ENCODE peak calls at places on chromosomes 16 and 17, in nine cellular contexts. R is neural progenitor cell, C is SK-N-SH, L is PC-3, B is GM23248, J is hepatocyte, Y is HCT116, W is MM.1S, S is GM23338. Q is an unnamed sample.

GRCh38 chr17:67438669-67439068 is 61.6 kb downstream of the PITPNC1 start:
- DNase-seq in R (peak), C (peak), L (no peak), B (no peak), J (no peak), Y (no peak), W (no peak), S (peak), Q (no peak)

GRCh38 chr17:7321466-7321865 is 6.3 kb upstream of the GPS2 start:
- DNase-seq in R (no peak), C (peak), L (no peak), B (no peak), J (no peak), Y (no peak), W (no peak), S (no peak), Q (no peak)

GRCh38 chr16:2529061-2529931 is 1.9 kb downstream of the CEMP1 start:
- DNase-seq in R (no peak), C (peak), L (peak), B (peak), J (no peak), Y (no peak), W (no peak), S (peak), Q (no peak)

GRCh38 chr16:72872966-72873365 is 175.0 kb downstream of the ZFHX3 start:
- DNase-seq in R (no peak), C (no peak), L (no peak), B (no peak), J (no peak), Y (no peak), W (no peak), S (no peak), Q (no peak)

GRCh38 chr16:29848420-29849297 is 14.4 kb downstream of the CDIPT start:
- DNase-seq in R (peak), C (peak), L (peak), B (peak), J (peak), Y (peak), W (peak), S (peak), Q (peak)

GRCh38 chr17:49548506-49549310 is 27.0 kb upstream of the NXPH3 start:
- DNase-seq in R (peak), C (peak), L (peak), B (peak), J (peak), Y (peak), W (no peak), S (peak), Q (no peak)

GRCh38 chr17:9899280-9900018 is 5.6 kb downstream of the RCVRN start:
- DNase-seq in R (no peak), C (no peak), L (no peak), B (no peak), J (no peak), Y (no peak), W (no peak), S (no peak), Q (no peak)

GRCh38 chr16:70437582-70438324 is 1.1 kb downstream of the ST3GAL2 start:
- DNase-seq in R (peak), C (peak), L (peak), B (peak), J (no peak), Y (no peak), W (no peak), S (peak), Q (peak)

GRCh38 chr17:336110-337021 is 16.2 kb downstream of the RPH3AL start:
- DNase-seq in R (peak), C (peak), L (no peak), B (no peak), J (no peak), Y (no peak), W (no peak), S (no peak), Q (no peak)

GRCh38 chr16:84281077-84281476 is 13.6 kb upstream of the WFDC1 start:
- DNase-seq in R (peak), C (peak), L (peak), B (no peak), J (no peak), Y (peak), W (no peak), S (peak), Q (peak)

GRCh38 chr17:330993-331701 is 21.5 kb downstream of the RPH3AL start:
- DNase-seq in R (no peak), C (no peak), L (no peak), B (no peak), J (no peak), Y (no peak), W (no peak), S (no peak), Q (no peak)

GRCh38 chr17:61118871-61119270 is 280.8 kb upstream of the TBX2 start:
- DNase-seq in R (peak), C (no peak), L (no peak), B (no peak), J (no peak), Y (no peak), W (no peak), S (no peak), Q (no peak)
- TF ChIP-seq EZH2phosphoT487 in R (no peak), C (no peak), L (no peak), B (no peak), J (no peak), Y (no peak), W (no peak), S (no peak), Q (no peak)

GRCh38 chr16:50252874-50253510 is 13.4 kb upstream of the ADCY7 start:
- DNase-seq in R (no peak), C (no peak), L (no peak), B (peak), J (no peak), Y (no peak), W (no peak), S (no peak), Q (no peak)
- H3K27ac ChIP-seq in R (no peak), C (no peak), L (no peak), B (peak), J (no peak), Y (no peak), W (no peak), S (no peak), Q (no peak)

GRCh38 chr17:54900457-54901229 is at the start of gene TOM1L1:
- DNase-seq in R (peak), C (peak), L (peak), B (peak), J (peak), Y (peak), W (peak), S (peak), Q (no peak)
- TF ChIP-seq EZH2phosphoT487 in R (no peak), C (no peak), L (no peak), B (no peak), J (no peak), Y (no peak), W (no peak), S (no peak), Q (no peak)

GRCh38 chr16:30903596-30903995 is 7.2 kb downstream of the CTF1 start:
- DNase-seq in R (no peak), C (peak), L (no peak), B (peak), J (peak), Y (no peak), W (no peak), S (no peak), Q (peak)
- H3K27ac ChIP-seq in R (no peak), C (peak), L (no peak), B (no peak), J (peak), Y (peak), W (no peak), S (no peak), Q (peak)

DNA sequence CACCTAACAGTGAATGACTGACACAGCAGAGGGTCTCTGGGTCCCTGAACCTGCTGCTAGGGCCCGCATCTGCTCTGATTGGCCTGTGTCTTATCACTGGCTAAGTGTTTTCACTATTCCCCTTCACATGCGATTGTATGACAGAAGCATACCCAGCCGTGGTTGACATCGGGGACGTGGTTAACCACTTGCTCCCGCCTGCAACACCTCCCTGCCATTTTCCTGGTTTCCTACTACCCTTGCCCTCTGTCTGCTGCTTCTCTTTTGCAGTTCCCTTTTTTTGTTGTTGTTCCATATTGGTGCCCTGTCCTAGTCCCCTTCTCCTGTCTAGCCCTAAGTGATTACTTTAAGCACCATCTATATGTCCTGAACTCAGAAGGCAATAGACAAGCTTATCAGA is 177.0 kb downstream of the RGS9 start:
- DNase-seq in R (no peak), C (no peak), L (no peak), B (no peak), J (no peak), Y (no peak), W (no peak), S (no peak), Q (no peak)
- TF ChIP-seq EZH2phosphoT487 in R (no peak), C (no peak), L (no peak), B (no peak), J (no peak), Y (no peak), W (no peak), S (no peak), Q (no peak)

GRCh38 chr17:28750178-28751047 is 6.6 kb downstream of the TRAF4 start:
- DNase-seq in R (peak), C (peak), L (peak), B (peak), J (peak), Y (peak), W (peak), S (peak), Q (peak)
- H3K27ac ChIP-seq in R (no peak), C (peak), L (no peak), B (peak), J (peak), Y (peak), W (no peak), S (peak), Q (no peak)

GRCh38 chr17:83118071-83118841 is 38.8 kb downstream of the METRNL start:
- DNase-seq in R (no peak), C (no peak), L (no peak), B (no peak), J (no peak), Y (no peak), W (no peak), S (no peak), Q (peak)

GRCh38 chr17:83121921-83122820 is 42.8 kb downstream of the METRNL start:
- DNase-seq in R (no peak), C (no peak), L (no peak), B (peak), J (no peak), Y (no peak), W (no peak), S (no peak), Q (no peak)

GRCh38 chr17:83122834-83123233 is 43.4 kb downstream of the METRNL start:
- DNase-seq in R (no peak), C (no peak), L (no peak), B (peak), J (no peak), Y (no peak), W (no peak), S (peak), Q (no peak)

GRCh38 chr17:83117594-83117993 is 38.2 kb downstream of the METRNL start:
- DNase-seq in R (no peak), C (no peak), L (no peak), B (no peak), J (no peak), Y (no peak), W (no peak), S (no peak), Q (no peak)

DNA sequence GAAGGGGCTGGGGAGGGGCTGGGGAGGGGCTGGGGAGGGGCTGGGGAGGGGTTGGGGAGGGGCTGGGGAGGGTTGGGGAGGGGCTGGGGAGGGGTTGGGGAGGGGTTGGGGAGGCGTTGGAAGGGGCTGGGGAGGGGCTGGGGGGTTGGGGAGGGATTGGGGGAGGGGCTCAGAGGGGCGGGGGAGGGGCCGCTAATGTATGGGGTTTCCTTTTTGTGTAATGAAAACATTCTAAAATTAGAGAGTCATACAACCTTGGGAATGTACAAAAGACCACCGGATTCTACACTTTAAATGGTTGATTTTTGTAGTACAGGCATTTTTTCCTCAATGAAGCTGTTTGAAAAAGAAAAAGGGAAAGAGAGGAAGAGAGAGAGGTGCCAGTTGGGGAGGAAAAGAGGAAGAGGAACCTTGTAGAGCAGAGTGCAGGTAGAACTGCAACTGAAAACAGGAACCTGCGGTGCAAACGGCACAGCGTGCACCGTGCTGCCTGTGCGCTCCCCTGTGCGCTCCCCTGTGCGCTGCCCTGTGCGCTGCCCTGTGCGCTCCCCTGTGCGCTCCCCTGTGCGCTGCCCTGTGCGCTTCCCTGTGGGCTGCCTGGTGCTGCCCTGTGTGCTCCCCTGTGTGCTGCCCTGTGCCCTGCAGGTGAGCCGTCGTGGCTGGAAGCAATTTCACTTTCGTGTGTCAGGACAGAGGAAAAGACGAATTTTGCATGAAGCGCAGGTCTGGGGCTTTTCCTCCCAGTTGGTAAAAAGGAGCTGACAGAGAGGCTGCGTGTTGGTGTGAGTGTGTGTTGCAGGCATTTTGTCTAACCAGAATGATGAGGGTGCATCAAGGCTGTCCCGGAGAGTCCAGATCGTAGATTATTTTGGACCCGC is 40.8 kb downstream of the METRNL start:
- DNase-seq in R (no peak), C (no peak), L (no peak), B (no peak), J (no peak), Y (no peak), W (peak), S (peak), Q (peak)
- TF ChIP-seq EZH2phosphoT487 in R (no peak), C (no peak), L (no peak), B (no peak), J (no peak), Y (no peak), W (no peak), S (no peak), Q (no peak)

GRCh38 chr17:32998111-32998892 is 6.7 kb downstream of the SPACA3 start:
- DNase-seq in R (peak), C (peak), L (peak), B (peak), J (peak), Y (peak), W (peak), S (peak), Q (peak)
- H3K27ac ChIP-seq in R (no peak), C (no peak), L (no peak), B (peak), J (no peak), Y (no peak), W (no peak), S (no peak), Q (no peak)

DNA sequence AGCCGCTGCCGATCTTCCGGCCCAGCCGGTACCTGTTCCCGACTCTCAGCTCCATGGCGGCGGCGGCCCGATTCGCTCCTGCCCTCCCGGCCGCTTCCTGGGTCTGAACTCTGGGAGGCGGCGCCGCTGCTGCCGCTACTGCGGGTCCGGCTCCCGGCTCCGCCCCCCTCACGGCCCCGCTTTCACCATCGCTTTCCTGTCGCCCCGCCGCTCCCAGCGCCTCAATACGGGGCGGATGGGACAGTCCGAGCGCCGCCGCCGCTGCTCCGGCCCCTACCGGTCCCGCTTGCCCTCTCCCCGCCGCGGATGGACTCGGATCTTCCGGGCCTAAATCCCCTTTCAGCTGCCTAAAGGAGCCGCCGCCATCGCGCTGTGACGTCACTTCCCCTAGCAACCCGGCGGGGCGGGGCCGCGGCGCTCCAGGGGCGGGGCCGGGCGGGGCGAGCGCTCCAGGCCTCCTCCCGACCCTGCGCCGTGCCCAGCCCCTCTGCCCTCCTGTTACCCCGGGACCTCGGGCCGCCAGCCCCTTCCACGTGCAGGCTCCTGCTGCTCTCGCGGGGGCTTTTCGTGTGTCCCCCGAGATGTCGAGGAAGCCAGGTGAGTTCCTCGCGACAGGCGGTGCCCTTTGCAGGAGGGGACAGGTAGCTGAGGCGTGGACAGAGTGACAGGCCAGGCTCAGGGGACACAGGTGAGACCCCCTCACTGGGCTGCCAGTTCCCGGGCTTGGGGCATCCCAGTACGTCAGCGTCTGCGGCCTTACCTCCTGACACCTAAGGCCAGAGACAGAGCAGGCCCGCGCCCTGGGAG is at the start of gene CSNK1D:
- DNase-seq in R (peak), C (peak), L (peak), B (peak), J (peak), Y (peak), W (peak), S (peak), Q (peak)
- TF ChIP-seq EZH2phosphoT487 in R (no peak), C (no peak), L (no peak), B (no peak), J (no peak), Y (no peak), W (no peak), S (no peak), Q (no peak)

Q was measured in OCI-LY7.